ENCODE peak calls at places on chromosome 5, in six cellular contexts. One of them, this sample, is unnamed.

GRCh38 chr5:99815-100214 is 7.8 kb downstream of the PLEKHG4B start:
- DNase-seq in brain microvascular endothelial cell: no peak
- DNase-seq in left ventricle myocardium inferior: no peak
- DNase-seq in foreskin keratinocyte: no peak
- DNase-seq in IMR-90: no peak
- DNase-seq in ovary: no peak
- DNase-seq in this sample: no peak

GRCh38 chr5:75053286-75054109 is 1.1 kb upstream of the GCNT4 start:
- DNase-seq in brain microvascular endothelial cell: peak; percentile 69
- DNase-seq in left ventricle myocardium inferior: peak; percentile 52
- DNase-seq in foreskin keratinocyte: peak; percentile 87
- DNase-seq in IMR-90: peak; percentile 73
- DNase-seq in ovary: peak; percentile 45
- DNase-seq in this sample: peak; percentile 55

GRCh38 chr5:126939887-126940286 is 90.5 kb downstream of the MARCHF3 start:
- DNase-seq in brain microvascular endothelial cell: no peak
- DNase-seq in left ventricle myocardium inferior: no peak
- DNase-seq in foreskin keratinocyte: no peak
- DNase-seq in IMR-90: peak; percentile 33
- DNase-seq in ovary: no peak
- DNase-seq in this sample: no peak

GRCh38 chr5:52906845-52907244 is 82.3 kb upstream of the ITGA2 start:
- DNase-seq in brain microvascular endothelial cell: no peak
- DNase-seq in left ventricle myocardium inferior: no peak
- DNase-seq in foreskin keratinocyte: no peak
- DNase-seq in IMR-90: no peak
- DNase-seq in ovary: no peak
- DNase-seq in this sample: no peak

GRCh38 chr5:172527559-172527958 is 73.2 kb upstream of the SH3PXD2B start:
- DNase-seq in brain microvascular endothelial cell: no peak
- DNase-seq in left ventricle myocardium inferior: no peak
- DNase-seq in foreskin keratinocyte: no peak
- DNase-seq in IMR-90: no peak
- DNase-seq in ovary: no peak
- DNase-seq in this sample: no peak

GRCh38 chr5:90424245-90424644 is 14.7 kb upstream of the CETN3 start:
- DNase-seq in brain microvascular endothelial cell: no peak
- DNase-seq in left ventricle myocardium inferior: no peak
- DNase-seq in foreskin keratinocyte: no peak
- DNase-seq in IMR-90: no peak
- DNase-seq in ovary: no peak
- DNase-seq in this sample: no peak

GRCh38 chr5:76379855-76380254 is 23.2 kb upstream of the IQGAP2 start:
- DNase-seq in brain microvascular endothelial cell: no peak
- DNase-seq in left ventricle myocardium inferior: no peak
- DNase-seq in foreskin keratinocyte: no peak
- DNase-seq in IMR-90: no peak
- DNase-seq in ovary: no peak
- DNase-seq in this sample: no peak

GRCh38 chr5:117242028-117242427 is 667.4 kb upstream of the SEMA6A start:
- DNase-seq in brain microvascular endothelial cell: no peak
- DNase-seq in left ventricle myocardium inferior: no peak
- DNase-seq in foreskin keratinocyte: no peak
- DNase-seq in IMR-90: no peak
- DNase-seq in ovary: no peak
- DNase-seq in this sample: no peak

GRCh38 chr5:103475629-103476240 is 86.9 kb downstream of the NUDT12 start:
- DNase-seq in brain microvascular endothelial cell: no peak
- DNase-seq in left ventricle myocardium inferior: no peak
- DNase-seq in foreskin keratinocyte: peak; percentile 29
- DNase-seq in IMR-90: peak; percentile 60
- DNase-seq in ovary: no peak
- DNase-seq in this sample: no peak

GRCh38 chr5:24141046-24141445 is 503.7 kb downstream of the CDH10 start:
- DNase-seq in brain microvascular endothelial cell: no peak
- DNase-seq in left ventricle myocardium inferior: peak; percentile 17
- DNase-seq in foreskin keratinocyte: no peak
- DNase-seq in IMR-90: no peak
- DNase-seq in ovary: no peak
- DNase-seq in this sample: no peak

GRCh38 chr5:157670662-157671591 is at the start of gene C5orf52:
- DNase-seq in brain microvascular endothelial cell: peak; percentile 18
- DNase-seq in left ventricle myocardium inferior: peak; percentile 18
- DNase-seq in foreskin keratinocyte: no peak
- DNase-seq in IMR-90: peak; percentile 14
- DNase-seq in ovary: peak; percentile 20
- DNase-seq in this sample: no peak

GRCh38 chr5:122030251-122030650 is 47.8 kb downstream of the LOX start:
- DNase-seq in brain microvascular endothelial cell: peak; percentile 3
- DNase-seq in left ventricle myocardium inferior: no peak
- DNase-seq in foreskin keratinocyte: no peak
- DNase-seq in IMR-90: no peak
- DNase-seq in ovary: no peak
- DNase-seq in this sample: no peak

GRCh38 chr5:80607832-80608231 is 37.8 kb upstream of the ANKRD34B start:
- DNase-seq in brain microvascular endothelial cell: no peak
- DNase-seq in left ventricle myocardium inferior: no peak
- DNase-seq in foreskin keratinocyte: no peak
- DNase-seq in IMR-90: no peak
- DNase-seq in ovary: no peak
- DNase-seq in this sample: no peak

GRCh38 chr5:144812770-144813169 is 642.1 kb downstream of the KCTD16 start:
- DNase-seq in brain microvascular endothelial cell: peak; percentile 59
- DNase-seq in left ventricle myocardium inferior: no peak
- DNase-seq in foreskin keratinocyte: peak; percentile 87
- DNase-seq in IMR-90: peak; percentile 90
- DNase-seq in ovary: peak; percentile 9
- DNase-seq in this sample: no peak

GRCh38 chr5:143401846-143402463 is 1.5 kb downstream of the NR3C1 start:
- DNase-seq in brain microvascular endothelial cell: no peak
- DNase-seq in left ventricle myocardium inferior: no peak
- DNase-seq in foreskin keratinocyte: peak; percentile 56
- DNase-seq in IMR-90: peak; percentile 20
- DNase-seq in ovary: no peak
- DNase-seq in this sample: no peak

GRCh38 chr5:135174315-135175096 is 140.5 kb upstream of the PITX1 start:
- DNase-seq in brain microvascular endothelial cell: no peak
- DNase-seq in left ventricle myocardium inferior: no peak
- DNase-seq in foreskin keratinocyte: no peak
- DNase-seq in IMR-90: peak; percentile 24
- DNase-seq in ovary: no peak
- DNase-seq in this sample: no peak

GRCh38 chr5:35061216-35061615 is 13.5 kb upstream of the AGXT2 start:
- DNase-seq in brain microvascular endothelial cell: no peak
- DNase-seq in left ventricle myocardium inferior: no peak
- DNase-seq in foreskin keratinocyte: no peak
- DNase-seq in IMR-90: peak; percentile 48
- DNase-seq in ovary: peak; percentile 18
- DNase-seq in this sample: no peak

GRCh38 chr5:93800988-93801811 is 59.8 kb upstream of the POU5F2 start:
- DNase-seq in brain microvascular endothelial cell: peak; percentile 58
- DNase-seq in left ventricle myocardium inferior: no peak
- DNase-seq in foreskin keratinocyte: peak; percentile 67
- DNase-seq in IMR-90: peak; percentile 64
- DNase-seq in ovary: no peak
- DNase-seq in this sample: no peak

GRCh38 chr5:1255081-1255561 is 29.9 kb downstream of the SLC6A18 start:
- DNase-seq in brain microvascular endothelial cell: no peak
- DNase-seq in left ventricle myocardium inferior: no peak
- DNase-seq in foreskin keratinocyte: no peak
- DNase-seq in IMR-90: no peak
- DNase-seq in ovary: no peak
- DNase-seq in this sample: peak; percentile 19

GRCh38 chr5:124352312-124352711 is 394.1 kb downstream of the ZNF608 start:
- DNase-seq in brain microvascular endothelial cell: no peak
- DNase-seq in left ventricle myocardium inferior: no peak
- DNase-seq in foreskin keratinocyte: no peak
- DNase-seq in IMR-90: no peak
- DNase-seq in ovary: no peak
- DNase-seq in this sample: no peak

GRCh38 chr5:132380741-132381140 is 11.2 kb downstream of the SLC22A5 start:
- DNase-seq in brain microvascular endothelial cell: no peak
- DNase-seq in left ventricle myocardium inferior: no peak
- DNase-seq in foreskin keratinocyte: no peak
- DNase-seq in IMR-90: no peak
- DNase-seq in ovary: no peak
- DNase-seq in this sample: no peak

GRCh38 chr5:179273441-179274145 is 71.7 kb downstream of the ADAMTS2 start:
- DNase-seq in brain microvascular endothelial cell: no peak
- DNase-seq in left ventricle myocardium inferior: no peak
- DNase-seq in foreskin keratinocyte: no peak
- DNase-seq in IMR-90: no peak
- DNase-seq in ovary: peak; percentile 24
- DNase-seq in this sample: no peak

GRCh38 chr5:163407034-163407652 is 30.3 kb upstream of the CCNG1 start:
- DNase-seq in brain microvascular endothelial cell: peak; percentile 19
- DNase-seq in left ventricle myocardium inferior: no peak
- DNase-seq in foreskin keratinocyte: no peak
- DNase-seq in IMR-90: no peak
- DNase-seq in ovary: no peak
- DNase-seq in this sample: no peak

GRCh38 chr5:160469156-160470144 is 47.8 kb downstream of the PTTG1 start:
- DNase-seq in brain microvascular endothelial cell: peak; percentile 64
- DNase-seq in left ventricle myocardium inferior: no peak
- DNase-seq in foreskin keratinocyte: no peak
- DNase-seq in IMR-90: no peak
- DNase-seq in ovary: no peak
- DNase-seq in this sample: no peak

GRCh38 chr5:57955506-57955905 is 472.9 kb upstream of the ACTBL2 start:
- DNase-seq in brain microvascular endothelial cell: no peak
- DNase-seq in left ventricle myocardium inferior: no peak
- DNase-seq in foreskin keratinocyte: no peak
- DNase-seq in IMR-90: no peak
- DNase-seq in ovary: no peak
- DNase-seq in this sample: no peak

GRCh38 chr5:107478068-107478641 is 192.6 kb downstream of the EFNA5 start:
- DNase-seq in brain microvascular endothelial cell: no peak
- DNase-seq in left ventricle myocardium inferior: no peak
- DNase-seq in foreskin keratinocyte: no peak
- DNase-seq in IMR-90: no peak
- DNase-seq in ovary: no peak
- DNase-seq in this sample: no peak
- H3K27ac ChIP-seq in brain microvascular endothelial cell: no peak overlapping the region
- H3K27ac ChIP-seq in left ventricle myocardium inferior: peak overlapping the region; percentile 49
- H3K27ac ChIP-seq in foreskin keratinocyte: no peak overlapping the region
- H3K27ac ChIP-seq in IMR-90: no peak overlapping the region
- H3K27ac ChIP-seq in ovary: no peak overlapping the region
- H3K27ac ChIP-seq in this sample: no peak overlapping the region

DNA sequence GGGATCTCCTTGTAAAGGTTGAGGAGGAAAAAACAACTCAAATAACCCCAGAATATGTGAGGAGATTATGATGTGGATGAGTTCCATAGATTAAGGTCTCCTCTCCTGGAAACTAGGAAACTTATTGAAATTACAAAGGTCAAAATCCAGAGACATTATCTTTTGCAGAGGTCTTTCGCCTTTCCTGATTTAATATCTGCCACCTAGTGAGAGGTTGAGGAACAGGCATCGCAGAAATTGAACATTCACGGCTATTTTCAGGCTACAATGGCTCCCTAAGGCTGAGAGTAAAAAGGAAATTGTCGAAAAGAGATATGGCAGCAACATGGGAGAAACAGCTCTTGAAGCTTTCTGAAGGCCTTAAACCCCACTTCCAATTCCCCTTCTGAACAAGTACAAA is 127.5 kb upstream of the PLCXD3 start:
- DNase-seq in brain microvascular endothelial cell: no peak
- DNase-seq in left ventricle myocardium inferior: no peak
- DNase-seq in foreskin keratinocyte: no peak
- DNase-seq in IMR-90: no peak
- DNase-seq in ovary: no peak
- DNase-seq in this sample: no peak
- TF ChIP-seq CTCF in brain microvascular endothelial cell: peak; percentile 45
- TF ChIP-seq CTCF in left ventricle myocardium inferior: no peak
- TF ChIP-seq CTCF in foreskin keratinocyte: no peak
- TF ChIP-seq CTCF in IMR-90: peak; percentile 28
- TF ChIP-seq CTCF in ovary: no peak
- TF ChIP-seq CTCF in this sample: no peak

DNA sequence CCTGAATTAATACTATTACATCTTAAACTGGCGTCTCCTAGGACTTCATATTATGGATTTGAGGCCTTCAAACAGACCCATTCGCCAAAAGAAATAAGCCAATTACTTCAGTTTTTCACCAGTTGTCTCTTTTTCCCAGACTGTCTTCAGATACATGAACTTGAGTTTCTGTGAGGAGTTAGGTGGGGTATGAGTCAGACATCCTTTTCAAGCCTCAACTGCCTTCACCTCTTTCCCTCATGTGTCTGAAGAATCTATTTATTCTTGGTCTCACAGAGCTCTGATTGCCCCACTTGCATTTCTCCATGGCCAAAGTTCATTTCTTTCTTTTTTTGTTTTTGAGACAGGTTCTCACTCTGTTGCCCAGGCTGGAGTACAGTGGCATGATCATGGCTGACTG is 12.5 kb downstream of the WNT8A start:
- DNase-seq in brain microvascular endothelial cell: no peak
- DNase-seq in left ventricle myocardium inferior: no peak
- DNase-seq in foreskin keratinocyte: peak; percentile 22
- DNase-seq in IMR-90: no peak
- DNase-seq in ovary: no peak
- DNase-seq in this sample: no peak
- H3K27ac ChIP-seq in brain microvascular endothelial cell: no peak overlapping the region
- H3K27ac ChIP-seq in left ventricle myocardium inferior: no peak overlapping the region
- H3K27ac ChIP-seq in foreskin keratinocyte: no peak overlapping the region
- H3K27ac ChIP-seq in IMR-90: no peak overlapping the region
- H3K27ac ChIP-seq in ovary: no peak overlapping the region
- H3K27ac ChIP-seq in this sample: no peak overlapping the region

GRCh38 chr5:96934695-96935555 is 955 bp upstream of the LNPEP start:
- DNase-seq in brain microvascular endothelial cell: peak; percentile 86
- DNase-seq in left ventricle myocardium inferior: peak; percentile 93
- DNase-seq in foreskin keratinocyte: peak; percentile 96
- DNase-seq in IMR-90: peak; percentile 92
- DNase-seq in ovary: peak; percentile 88
- DNase-seq in this sample: peak; percentile 90
- TF ChIP-seq CTCF in brain microvascular endothelial cell: peak; percentile 24
- TF ChIP-seq CTCF in left ventricle myocardium inferior: no peak
- TF ChIP-seq CTCF in foreskin keratinocyte: no peak
- TF ChIP-seq CTCF in IMR-90: no peak
- TF ChIP-seq CTCF in ovary: no peak
- TF ChIP-seq CTCF in this sample: no peak

GRCh38 chr5:141486091-141486490 is 1.3 kb downstream of the PCDHGC4 start:
- DNase-seq in brain microvascular endothelial cell: no peak
- DNase-seq in left ventricle myocardium inferior: no peak
- DNase-seq in foreskin keratinocyte: no peak
- DNase-seq in IMR-90: no peak
- DNase-seq in ovary: no peak
- DNase-seq in this sample: no peak

GRCh38 chr5:141485305-141486055 is 650 bp downstream of the PCDHGC4 start:
- DNase-seq in brain microvascular endothelial cell: no peak
- DNase-seq in left ventricle myocardium inferior: no peak
- DNase-seq in foreskin keratinocyte: no peak
- DNase-seq in IMR-90: no peak
- DNase-seq in ovary: peak; percentile 24
- DNase-seq in this sample: no peak

GRCh38 chr5:141487131-141487530 is 1.8 kb upstream of the PCDHGC5 start:
- DNase-seq in brain microvascular endothelial cell: no peak
- DNase-seq in left ventricle myocardium inferior: no peak
- DNase-seq in foreskin keratinocyte: no peak
- DNase-seq in IMR-90: no peak
- DNase-seq in ovary: no peak
- DNase-seq in this sample: no peak

GRCh38 chr5:141483842-141484241 is 988 bp upstream of the PCDHGC4 start:
- DNase-seq in brain microvascular endothelial cell: no peak
- DNase-seq in left ventricle myocardium inferior: no peak
- DNase-seq in foreskin keratinocyte: no peak
- DNase-seq in IMR-90: no peak
- DNase-seq in ovary: no peak
- DNase-seq in this sample: no peak

GRCh38 chr5:141484499-141485304 is at the start of gene PCDHGC4:
- DNase-seq in brain microvascular endothelial cell: no peak
- DNase-seq in left ventricle myocardium inferior: no peak
- DNase-seq in foreskin keratinocyte: no peak
- DNase-seq in IMR-90: no peak
- DNase-seq in ovary: no peak
- DNase-seq in this sample: no peak
- H3K27ac ChIP-seq in brain microvascular endothelial cell: no peak within 1 kb of the TSS
- H3K27ac ChIP-seq in left ventricle myocardium inferior: peak within 1 kb of the TSS; percentile 31
- H3K27ac ChIP-seq in foreskin keratinocyte: no peak within 1 kb of the TSS
- H3K27ac ChIP-seq in IMR-90: no peak within 1 kb of the TSS
- H3K27ac ChIP-seq in ovary: no peak within 1 kb of the TSS
- H3K27ac ChIP-seq in this sample: no peak within 1 kb of the TSS

This sample was measured in CD4-positive, alpha-beta T cell.